ENCODE peak calls at places on chromosomes 16 and 17, in six cellular contexts. K is B cell; L is GM20000; R is foreskin fibroblast; Y is DND-41; V is CD8-positive, alpha-beta T cell. I is an unnamed sample.

GRCh38 chr17:35081638-35082037 is 18.1 kb upstream of the RFFL start:
- DNase-seq in K (no peak), L (no peak), R (no peak), Y (no peak), V (no peak), I (no peak)

GRCh38 chr16:85384831-85385462 is 228.2 kb upstream of the GSE1 start:
- DNase-seq in K (no peak), L (no peak), R (no peak), Y (no peak), V (no peak), I (no peak)

GRCh38 chr16:12262454-12263180 is 286.1 kb downstream of the SNX29 start:
- DNase-seq in K (no peak), L (no peak), R (no peak), Y (no peak), V (no peak), I (no peak)

GRCh38 chr16:75614247-75614897 is 8.7 kb downstream of the ADAT1 start:
- DNase-seq in K (no peak), L (no peak), R (peak; percentile 41), Y (no peak), V (no peak), I (no peak)

GRCh38 chr17:46194393-46195216 is 1.4 kb upstream of the KANSL1 start:
- DNase-seq in K (peak; percentile 52), L (peak; percentile 67), R (peak; percentile 40), Y (peak; percentile 77), V (peak; percentile 33), I (peak; percentile 75)

GRCh38 chr16:53756329-53756996 is 52.5 kb downstream of the FTO start:
- DNase-seq in K (no peak), L (no peak), R (no peak), Y (no peak), V (no peak), I (no peak)

GRCh38 chr17:71224824-71225575 is 895.8 kb upstream of the SOX9 start:
- DNase-seq in K (no peak), L (no peak), R (no peak), Y (no peak), V (no peak), I (no peak)

GRCh38 chr16:7422489-7422888 is 89.8 kb downstream of the RBFOX1 start:
- DNase-seq in K (no peak), L (no peak), R (no peak), Y (no peak), V (no peak), I (no peak)

GRCh38 chr17:77909236-77909635 is 49.3 kb upstream of the TNRC6C start:
- DNase-seq in K (no peak), L (no peak), R (no peak), Y (no peak), V (no peak), I (no peak)

GRCh38 chr16:55933038-55933437 is 57.9 kb upstream of the CES5A start:
- DNase-seq in K (no peak), L (no peak), R (no peak), Y (no peak), V (no peak), I (no peak)

GRCh38 chr17:55527520-55528118 is 16.4 kb upstream of the SMIM36 start:
- DNase-seq in K (no peak), L (no peak), R (peak; percentile 41), Y (peak; percentile 27), V (no peak), I (peak; percentile 36)
- TF ChIP-seq CTCF in K (no peak), L (no peak), R (peak; percentile 74), Y (peak; percentile 63), V (no peak), I (peak; percentile 62)

GRCh38 chr16:2460916-2461315 is 1.0 kb downstream of the TEDC2 start:
- DNase-seq in K (no peak), L (no peak), R (no peak), Y (no peak), V (no peak), I (no peak)

GRCh38 chr16:2460391-2460713 is 443 bp downstream of the TEDC2 start:
- DNase-seq in K (no peak), L (no peak), R (no peak), Y (no peak), V (no peak), I (no peak)

GRCh38 chr16:2459647-2460390 is at the start of gene TEDC2:
- DNase-seq in K (peak; percentile 100), L (peak; percentile 100), R (peak; percentile 89), Y (peak; percentile 98), V (peak; percentile 97), I (peak; percentile 100)

GRCh38 chr16:2464333-2464732 is 4.4 kb downstream of the TEDC2 start:
- DNase-seq in K (no peak), L (no peak), R (no peak), Y (no peak), V (no peak), I (no peak)

DNA sequence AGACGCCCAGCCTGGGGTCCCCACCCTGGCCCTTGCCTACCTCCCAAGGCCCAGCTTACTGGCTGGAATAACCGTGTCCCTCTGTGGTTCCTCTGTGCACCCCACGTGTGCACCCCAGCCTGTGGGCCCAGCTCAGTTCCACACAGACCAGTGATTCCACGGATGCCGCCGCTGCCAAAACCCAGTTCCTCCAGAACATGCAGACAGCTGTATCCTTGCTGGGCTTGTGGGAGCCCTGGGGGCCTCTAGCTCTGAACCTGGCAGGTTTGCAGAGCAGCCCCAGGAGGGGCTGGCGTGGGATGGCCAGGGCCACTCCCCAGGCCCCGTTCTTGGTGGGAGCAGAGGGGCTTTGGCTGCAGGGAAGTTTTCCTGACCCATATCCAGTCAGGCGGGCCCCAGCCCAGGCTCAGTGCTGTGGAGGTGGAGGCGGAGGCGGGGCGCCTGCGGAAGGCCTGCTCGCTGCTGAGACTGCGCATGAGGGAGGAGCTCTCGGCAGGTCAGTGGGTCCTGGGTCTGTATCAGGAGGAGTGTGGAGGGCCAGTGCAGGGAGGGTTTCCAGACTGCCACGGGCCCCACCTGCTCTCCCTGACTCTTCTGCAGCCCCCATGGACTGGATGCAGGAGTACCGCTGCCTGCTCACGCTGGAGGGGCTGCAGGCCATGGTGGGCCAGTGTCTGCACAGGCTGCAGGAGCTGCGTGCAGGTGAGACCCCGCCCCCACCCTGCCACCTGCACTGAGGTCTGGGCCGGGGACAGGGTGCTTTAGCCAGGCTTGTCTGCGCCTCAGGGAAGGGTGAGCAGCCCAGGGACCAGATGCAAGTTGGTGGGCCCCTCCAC is 2.3 kb downstream of the TEDC2 start:
- DNase-seq in K (no peak), L (no peak), R (no peak), Y (no peak), V (no peak), I (no peak)
- TF ChIP-seq CTCF in K (no peak), L (no peak), R (no peak), Y (no peak), V (no peak), I (no peak)

DNA sequence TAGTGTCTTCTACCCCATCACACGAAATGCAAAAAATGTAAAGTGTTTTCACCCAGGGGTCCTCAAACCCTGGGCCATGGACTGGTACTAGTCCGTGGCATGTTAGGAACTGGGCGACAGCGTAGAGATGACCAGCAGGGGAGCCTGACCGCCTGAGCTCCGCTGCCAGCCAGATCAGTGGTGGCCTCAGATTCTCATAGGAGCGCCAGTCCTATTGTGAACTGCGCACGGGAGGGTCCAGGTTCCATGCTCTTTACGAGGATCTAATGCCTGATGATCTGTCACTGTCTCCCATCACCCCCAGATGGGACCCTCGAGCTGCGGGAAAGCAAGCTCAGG is 4.5 kb downstream of the SCARF1 start:
- DNase-seq in K (no peak), L (no peak), R (no peak), Y (no peak), V (no peak), I (no peak)
- TF ChIP-seq CTCF in K (no peak), L (no peak), R (no peak), Y (no peak), V (no peak), I (no peak)

GRCh38 chr16:87441886-87442580 is 49.9 kb downstream of the MAP1LC3B start:
- DNase-seq in K (no peak), L (no peak), R (no peak), Y (no peak), V (no peak), I (no peak)

GRCh38 chr16:87443964-87444363 is 48.9 kb downstream of the ZCCHC14 start:
- DNase-seq in K (no peak), L (no peak), R (no peak), Y (no peak), V (no peak), I (no peak)

GRCh38 chr16:87443031-87443430 is 49.8 kb downstream of the ZCCHC14 start:
- DNase-seq in K (no peak), L (no peak), R (no peak), Y (no peak), V (no peak), I (no peak)

GRCh38 chr16:87439926-87440325 is 47.8 kb downstream of the MAP1LC3B start:
- DNase-seq in K (no peak), L (no peak), R (no peak), Y (no peak), V (no peak), I (no peak)

DNA sequence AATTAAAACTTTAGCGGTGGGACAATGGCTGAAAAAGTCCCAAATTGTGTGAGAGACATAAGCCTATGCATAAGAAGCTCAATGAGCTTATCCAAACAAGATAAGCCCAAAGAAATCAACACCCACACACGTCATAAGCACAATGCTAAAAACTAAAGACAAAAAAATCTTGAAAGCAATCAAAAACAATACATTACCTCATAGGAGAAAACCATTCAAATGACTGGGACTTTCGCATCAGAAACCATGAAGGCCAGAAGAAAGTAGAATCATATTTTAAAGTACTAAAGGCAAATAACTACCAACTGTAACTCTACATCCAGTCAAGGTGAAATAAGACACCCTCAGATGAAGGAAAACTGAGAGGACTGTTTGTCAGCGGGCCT is 50.2 kb downstream of the ZCCHC14 start:
- DNase-seq in K (no peak), L (no peak), R (no peak), Y (no peak), V (no peak), I (no peak)
- TF ChIP-seq CTCF in K (no peak), L (no peak), R (no peak), Y (no peak), V (no peak), I (no peak)

DNA sequence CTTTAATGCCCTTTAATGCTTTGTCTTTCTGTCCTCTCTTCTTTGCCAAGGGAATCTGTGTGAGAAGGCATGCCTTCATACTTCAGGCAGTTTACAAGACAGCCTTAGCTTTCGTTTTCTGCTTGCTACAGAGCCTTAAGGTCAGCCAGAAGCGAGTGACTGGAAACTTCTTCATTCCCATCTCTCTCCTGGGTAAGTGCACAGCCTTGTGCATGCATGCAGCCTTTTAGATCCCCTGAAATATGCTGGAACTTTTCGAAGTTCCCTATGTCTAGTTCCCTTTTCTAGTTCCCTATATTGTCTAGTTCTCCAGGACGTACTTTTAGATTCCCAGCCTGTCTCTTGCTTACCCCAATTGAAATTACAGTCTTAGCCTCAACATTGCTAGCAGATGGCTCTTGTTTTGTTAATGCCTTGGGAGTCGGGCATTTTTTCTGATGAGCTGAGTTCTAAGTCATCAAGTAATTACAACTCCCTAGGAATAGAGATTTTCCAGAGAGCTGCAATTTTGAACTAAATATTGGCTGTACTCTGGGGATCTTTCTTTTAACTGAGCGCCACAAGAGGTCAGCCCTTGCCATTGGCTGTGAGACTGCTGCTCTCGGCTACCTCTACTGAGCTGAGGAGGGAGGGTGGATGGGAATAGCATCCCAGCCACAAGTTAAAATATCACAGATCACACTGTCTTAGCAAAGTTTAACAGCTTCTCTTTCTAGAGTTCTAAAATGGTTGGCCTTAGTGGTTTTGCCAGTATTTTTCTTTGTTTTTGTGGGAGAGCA is 22.7 kb upstream of the PPM1D start:
- DNase-seq in K (no peak), L (peak; percentile 34), R (peak; percentile 37), Y (no peak), V (no peak), I (peak; percentile 28)
- TF ChIP-seq CTCF in K (no peak), L (no peak), R (peak; percentile 12), Y (no peak), V (no peak), I (peak; percentile 36)

I was measured in GM13977.